ENCODE peak calls at places on chromosomes 3 and 15, in four cellular contexts. U is right lobe of liver, R is uterus, Q is kidney epithelial cell. B is an unnamed sample.

GRCh38 chr3:70094197-70094596 is 94.7 kb downstream of the SAMMSON start:
- DNase-seq in U (no peak), R (no peak), Q (no peak), B (no peak)

GRCh38 chr3:124758851-124759635 is 28.8 kb downstream of the UMPS start:
- DNase-seq in U (no peak), R (no peak), Q (no peak), B (no peak)

GRCh38 chr3:46110701-46111493 is 83.6 kb upstream of the XCR1 start:
- DNase-seq in U (no peak), R (no peak), Q (peak), B (peak)

GRCh38 chr3:42189746-42190145 is 76.2 kb downstream of the CCK start:
- DNase-seq in U (peak), R (no peak), Q (no peak), B (no peak)

GRCh38 chr3:108862865-108863798 is 40.5 kb downstream of the TRAT1 start:
- DNase-seq in U (no peak), R (no peak), Q (peak), B (peak)

GRCh38 chr15:91017716-91018115 is 4.7 kb downstream of the VPS33B start:
- DNase-seq in U (no peak), R (no peak), Q (no peak), B (no peak)

GRCh38 chr15:55683366-55683765 is 59.6 kb downstream of the PRTG start:
- DNase-seq in U (no peak), R (no peak), Q (no peak), B (peak)

GRCh38 chr3:174466471-174467054 is 392.6 kb upstream of the NAALADL2 start:
- DNase-seq in U (no peak), R (no peak), Q (no peak), B (no peak)

GRCh38 chr3:50242778-50243551 is 7.0 kb downstream of the GNAI2 start:
- DNase-seq in U (peak), R (no peak), Q (no peak), B (peak)

GRCh38 chr15:99414755-99415731 is 150.7 kb upstream of the MEF2A start:
- DNase-seq in U (no peak), R (no peak), Q (no peak), B (peak)

DNA sequence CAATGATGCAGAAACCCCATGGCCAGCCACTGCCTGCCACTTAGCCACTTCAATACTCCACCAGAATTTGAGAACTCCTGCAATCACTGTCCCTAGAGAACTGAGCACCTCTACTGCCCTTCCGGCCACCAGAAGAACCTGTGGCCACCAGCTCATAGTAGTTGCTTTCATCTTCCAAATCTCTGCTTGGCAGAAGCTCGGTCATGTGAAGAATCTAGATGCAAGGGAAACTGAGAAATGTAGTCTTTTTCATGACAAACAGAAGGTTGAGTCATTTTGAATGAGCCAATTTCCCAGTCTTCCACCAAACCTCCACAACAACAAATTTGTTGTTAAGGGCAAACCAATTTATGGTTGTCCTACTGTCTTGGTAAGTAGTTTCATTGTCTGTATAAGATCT is 27.9 kb upstream of the SSR3 start:
- DNase-seq in U (no peak), R (no peak), Q (no peak), B (peak)
- H3K4me3 ChIP-seq in U (no peak), R (no peak), Q (no peak), B (no peak)

GRCh38 chr15:51781506-51781905 is 30.1 kb downstream of the TMOD2 start:
- DNase-seq in U (no peak), R (no peak), Q (no peak), B (no peak)

GRCh38 chr15:51783967-51784366 is 32.6 kb downstream of the TMOD2 start:
- DNase-seq in U (no peak), R (no peak), Q (no peak), B (no peak)

GRCh38 chr15:51780636-51781035 is 29.2 kb downstream of the TMOD2 start:
- DNase-seq in U (no peak), R (no peak), Q (no peak), B (peak)

GRCh38 chr15:51776952-51777574 is 25.7 kb downstream of the TMOD2 start:
- DNase-seq in U (peak), R (peak), Q (peak), B (peak)

GRCh38 chr15:51782357-51782896 is 31.0 kb downstream of the TMOD2 start:
- DNase-seq in U (no peak), R (no peak), Q (no peak), B (peak)
- TF ChIP-seq CTCF in U (peak), R (no peak), Q (peak), B (peak)

GRCh38 chr3:24483873-24484272 is 10.8 kb downstream of the THRB start:
- DNase-seq in U (no peak), R (no peak), Q (no peak), B (no peak)

GRCh38 chr3:24482306-24482705 is 12.3 kb downstream of the THRB start:
- DNase-seq in U (no peak), R (no peak), Q (no peak), B (no peak)

GRCh38 chr3:24479816-24480215 is 14.8 kb downstream of the THRB start:
- DNase-seq in U (no peak), R (no peak), Q (no peak), B (no peak)

GRCh38 chr3:24480497-24480896 is 14.2 kb downstream of the THRB start:
- DNase-seq in U (no peak), R (no peak), Q (no peak), B (no peak)

DNA sequence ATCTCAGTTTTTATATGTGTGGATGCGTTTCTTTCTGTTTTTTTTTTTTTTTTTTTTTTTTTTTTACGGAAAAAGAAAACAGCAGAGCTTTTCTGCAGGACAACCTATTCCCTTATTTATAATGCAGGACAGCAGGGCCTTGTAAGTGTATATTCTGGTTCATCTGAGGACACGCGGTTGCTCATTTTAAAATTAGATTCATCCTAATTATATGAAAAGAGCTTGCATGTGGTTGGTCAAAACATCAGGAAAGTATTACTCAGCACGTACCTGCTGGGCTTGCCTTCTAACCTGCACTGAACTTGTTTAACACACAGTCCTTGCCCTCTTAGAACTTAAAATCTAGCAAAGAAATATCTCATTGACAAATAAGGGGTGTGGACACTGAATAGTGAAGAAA is 13.5 kb downstream of the THRB start:
- DNase-seq in U (no peak), R (no peak), Q (no peak), B (no peak)
- H3K4me3 ChIP-seq in U (no peak), R (no peak), Q (no peak), B (no peak)

GRCh38 chr15:45474799-45475198 is 47.8 kb downstream of the SLC30A4 start:
- DNase-seq in U (no peak), R (no peak), Q (no peak), B (no peak)

GRCh38 chr15:45471151-45471550 is 51.4 kb downstream of the SLC30A4 start:
- DNase-seq in U (no peak), R (no peak), Q (no peak), B (no peak)

GRCh38 chr15:45473068-45473467 is 49.5 kb downstream of the SLC30A4 start:
- DNase-seq in U (no peak), R (no peak), Q (no peak), B (no peak)

GRCh38 chr15:45481151-45481550 is 41.4 kb downstream of the SLC30A4 start:
- DNase-seq in U (no peak), R (no peak), Q (no peak), B (no peak)

GRCh38 chr15:45476395-45476794 is 46.2 kb downstream of the SLC30A4 start:
- DNase-seq in U (no peak), R (no peak), Q (no peak), B (no peak)
- TF ChIP-seq CTCF in U (no peak), R (no peak), Q (no peak), B (no peak)

DNA sequence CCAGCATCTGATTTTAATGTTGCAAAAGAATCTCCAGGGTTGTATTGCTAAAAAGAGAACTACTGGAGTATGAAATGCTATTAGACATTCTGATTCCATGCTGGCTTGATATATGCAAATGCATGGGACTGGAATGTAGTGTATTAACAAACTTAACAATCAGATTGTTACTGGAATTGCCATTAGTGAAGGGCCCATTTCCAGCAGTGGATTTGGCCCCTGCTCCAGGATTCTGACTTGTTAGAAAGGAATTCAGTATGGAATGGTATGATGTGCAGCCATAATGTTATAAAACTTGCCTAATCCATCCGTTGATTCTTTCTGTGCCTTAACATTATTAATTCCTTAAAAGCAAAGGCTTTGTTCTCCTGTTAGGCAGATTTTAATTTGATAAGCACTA is 7.9 kb downstream of the ARRDC4 start:
- DNase-seq in U (no peak), R (no peak), Q (no peak), B (peak)
- H3K4me3 ChIP-seq in U (no peak), R (no peak), Q (no peak), B (no peak)

GRCh38 chr3:126349071-126349470 is 8.1 kb downstream of the KLF15 start:
- DNase-seq in U (peak), R (peak), Q (no peak), B (no peak)

GRCh38 chr3:126347543-126348161 is 9.6 kb downstream of the KLF15 start:
- DNase-seq in U (peak), R (peak), Q (no peak), B (no peak)

GRCh38 chr3:126349611-126350501 is 7.4 kb downstream of the KLF15 start:
- DNase-seq in U (peak), R (peak), Q (no peak), B (no peak)

GRCh38 chr3:126346466-126346865 is 10.7 kb downstream of the KLF15 start:
- DNase-seq in U (peak), R (no peak), Q (no peak), B (no peak)

GRCh38 chr3:126348308-126348920 is 8.8 kb downstream of the KLF15 start:
- DNase-seq in U (no peak), R (peak), Q (no peak), B (peak)
- TF ChIP-seq CTCF in U (no peak), R (no peak), Q (no peak), B (peak)

GRCh38 chr3:138186216-138186615 is 885 bp upstream of the ARMC8 start:
- DNase-seq in U (no peak), R (no peak), Q (no peak), B (no peak)
- H3K4me3 ChIP-seq in U (peak), R (peak), Q (no peak), B (peak)

GRCh38 chr3:63791974-63792373 is 27.1 kb upstream of the C3orf49 start:
- DNase-seq in U (no peak), R (no peak), Q (no peak), B (peak)
- TF ChIP-seq CTCF in U (no peak), R (no peak), Q (peak), B (peak)

DNA sequence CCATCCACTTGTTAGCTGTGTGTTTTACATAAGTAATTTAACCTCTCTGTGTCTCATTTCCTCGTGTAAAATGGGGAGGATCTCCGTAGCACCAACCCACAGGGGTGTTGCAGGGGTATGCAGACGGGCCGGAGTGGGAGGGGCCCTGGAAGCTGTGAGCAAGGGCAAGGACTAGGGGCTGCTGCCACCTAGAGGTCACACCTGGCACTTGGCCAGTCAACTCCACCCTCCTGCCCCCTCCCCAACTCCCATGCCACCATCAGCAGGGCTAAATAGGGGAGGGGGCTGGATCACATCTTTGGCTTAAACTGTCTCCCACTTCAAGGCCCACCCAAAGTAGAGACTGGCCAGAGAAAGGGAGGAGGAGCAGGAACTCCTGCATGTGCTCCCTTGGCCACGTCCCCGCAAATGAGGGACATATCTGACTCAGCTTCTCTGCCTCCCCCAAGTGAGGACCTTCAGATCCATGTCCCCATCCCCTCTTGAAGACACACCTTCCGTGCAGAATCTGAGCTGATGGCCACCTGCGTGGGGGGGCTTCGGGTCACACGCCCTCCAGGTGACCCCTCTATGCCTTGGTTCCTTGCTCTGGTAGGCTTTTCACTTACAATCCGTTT is 2.6 kb downstream of the CCDC9B start:
- DNase-seq in U (no peak), R (peak), Q (no peak), B (peak)
- H3K4me3 ChIP-seq in U (no peak), R (no peak), Q (peak), B (no peak)